ENCODE peak calls at places on chromosomes 5 and 9, in five cellular contexts. L, Y, N, P and B are unnamed samples.

GRCh38 chr5:79413112-79413511 is 100.8 kb downstream of the HOMER1 start:
- DNase-seq in L (no peak), Y (no peak), N (no peak), P (no peak), B (no peak)

GRCh38 chr9:19550009-19550408 is 141.2 kb downstream of the ACER2 start:
- DNase-seq in L (no peak), Y (no peak), N (no peak), P (no peak), B (no peak)

GRCh38 chr5:350355-350754 is 28.8 kb downstream of the AHRR start:
- DNase-seq in L (no peak), Y (peak), N (no peak), P (no peak), B (peak)

GRCh38 chr5:175652741-175653663 is 4.9 kb upstream of the HRH2 start:
- DNase-seq in L (peak), Y (no peak), N (peak), P (no peak), B (no peak)

GRCh38 chr5:168425997-168426863 is 60.0 kb upstream of the RARS1 start:
- DNase-seq in L (no peak), Y (peak), N (no peak), P (no peak), B (no peak)

GRCh38 chr9:85586684-85587083 is 155.1 kb downstream of the AGTPBP1 start:
- DNase-seq in L (no peak), Y (no peak), N (no peak), P (no peak), B (no peak)

GRCh38 chr5:157912621-157913325 is 53.8 kb upstream of the CLINT1 start:
- DNase-seq in L (peak), Y (no peak), N (no peak), P (peak), B (no peak)

GRCh38 chr9:79685576-79685975 is 113.8 kb downstream of the TLE4 start:
- DNase-seq in L (no peak), Y (no peak), N (no peak), P (no peak), B (no peak)

GRCh38 chr5:115766608-115767007 is 49.9 kb downstream of the CDO1 start:
- DNase-seq in L (no peak), Y (no peak), N (no peak), P (no peak), B (no peak)

GRCh38 chr9:135821116-135821515 is 86.2 kb downstream of the CAMSAP1 start:
- DNase-seq in L (no peak), Y (no peak), N (no peak), P (no peak), B (no peak)

GRCh38 chr9:20618361-20618799 is 3.9 kb downstream of the MLLT3 start:
- DNase-seq in L (peak), Y (no peak), N (no peak), P (no peak), B (no peak)

GRCh38 chr9:20620658-20621552 is 1.4 kb downstream of the MLLT3 start:
- DNase-seq in L (peak), Y (no peak), N (peak), P (no peak), B (peak)

GRCh38 chr9:20621553-20622329 is 558 bp downstream of the MLLT3 start:
- DNase-seq in L (peak), Y (peak), N (peak), P (peak), B (peak)

GRCh38 chr9:20616808-20617207 is 5.5 kb downstream of the MLLT3 start:
- DNase-seq in L (no peak), Y (no peak), N (no peak), P (no peak), B (no peak)

GRCh38 chr9:20619492-20619860 is 2.8 kb downstream of the MLLT3 start:
- DNase-seq in L (no peak), Y (no peak), N (no peak), P (no peak), B (no peak)
- H3K27ac ChIP-seq in L (peak), Y (no peak), N (peak), P (no peak), B (no peak)

GRCh38 chr9:132162764-132163456 is 1.1 kb downstream of the NTNG2 start:
- DNase-seq in L (no peak), Y (peak), N (no peak), P (no peak), B (peak)
- H3K27ac ChIP-seq in L (no peak), Y (peak), N (no peak), P (no peak), B (no peak)

DNA sequence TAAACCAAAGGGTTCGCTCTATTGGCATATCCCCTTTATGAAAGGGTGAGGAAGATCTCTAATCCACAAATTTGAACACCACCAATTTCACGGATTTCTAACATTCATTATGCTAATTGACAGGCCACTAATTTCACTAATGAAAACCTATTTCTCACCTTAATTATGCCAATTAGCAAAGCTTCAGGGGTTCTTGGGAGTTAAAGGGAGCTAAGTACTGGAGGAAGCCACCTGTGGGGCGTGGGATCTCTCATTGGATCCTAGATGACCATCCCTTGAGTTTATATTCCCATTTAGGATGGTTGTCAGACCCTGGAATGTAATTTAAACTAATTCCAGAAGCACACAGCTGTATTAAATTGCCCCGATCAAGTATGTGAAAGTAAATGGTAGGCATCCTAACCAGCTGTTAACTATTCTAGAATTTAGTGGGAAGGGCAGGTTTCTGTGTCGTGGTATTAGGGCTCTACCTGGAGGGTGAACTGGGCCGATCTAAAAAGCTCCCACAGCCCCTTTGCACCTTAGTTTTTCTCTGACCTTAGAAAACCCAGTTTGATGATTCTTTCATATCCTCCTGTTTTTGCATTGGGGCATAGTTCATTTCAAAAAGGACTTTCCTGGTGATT is 77.1 kb downstream of the C9orf152 start:
- DNase-seq in L (no peak), Y (no peak), N (no peak), P (no peak), B (peak)
- H3K27ac ChIP-seq in L (peak), Y (no peak), N (no peak), P (peak), B (no peak)

DNA sequence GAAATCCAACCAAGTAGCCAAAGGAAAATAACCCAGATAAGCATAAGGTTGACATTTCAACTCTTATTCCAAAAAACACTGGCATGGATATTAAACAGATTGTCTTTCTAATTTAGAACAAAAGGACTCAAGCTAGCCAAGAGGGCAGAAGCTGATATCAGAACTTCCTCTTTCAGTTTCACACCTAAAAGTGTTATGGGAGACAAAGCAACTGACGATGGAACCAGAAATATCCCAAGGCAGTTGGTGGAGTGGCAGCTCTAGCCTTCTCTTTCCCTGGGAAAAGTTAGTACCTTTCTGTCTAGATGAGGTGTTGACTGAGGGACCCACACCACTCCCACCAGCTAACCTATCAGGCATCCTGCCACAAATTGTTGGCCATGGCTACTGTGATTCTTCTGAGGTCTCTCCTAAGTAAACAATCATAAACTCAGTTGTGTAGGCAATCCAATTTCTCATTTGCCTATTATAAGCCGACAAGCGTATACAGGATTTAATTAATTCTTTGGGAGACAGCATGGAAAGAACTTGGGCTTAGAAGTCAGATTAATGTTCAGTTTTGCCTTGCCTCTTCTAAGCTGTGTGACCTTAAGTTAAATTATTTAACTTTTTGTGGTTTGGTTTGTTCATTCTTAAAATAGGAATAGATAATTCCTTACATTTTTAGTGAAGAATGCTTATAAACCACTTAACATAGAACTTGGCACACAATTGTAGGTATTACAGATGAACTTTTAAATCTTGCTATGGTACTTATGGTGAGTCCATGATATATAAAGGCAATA is 110.9 kb upstream of the ADAMTSL1 start:
- DNase-seq in L (peak), Y (no peak), N (no peak), P (no peak), B (no peak)
- H3K27ac ChIP-seq in L (no peak), Y (no peak), N (no peak), P (no peak), B (no peak)

DNA sequence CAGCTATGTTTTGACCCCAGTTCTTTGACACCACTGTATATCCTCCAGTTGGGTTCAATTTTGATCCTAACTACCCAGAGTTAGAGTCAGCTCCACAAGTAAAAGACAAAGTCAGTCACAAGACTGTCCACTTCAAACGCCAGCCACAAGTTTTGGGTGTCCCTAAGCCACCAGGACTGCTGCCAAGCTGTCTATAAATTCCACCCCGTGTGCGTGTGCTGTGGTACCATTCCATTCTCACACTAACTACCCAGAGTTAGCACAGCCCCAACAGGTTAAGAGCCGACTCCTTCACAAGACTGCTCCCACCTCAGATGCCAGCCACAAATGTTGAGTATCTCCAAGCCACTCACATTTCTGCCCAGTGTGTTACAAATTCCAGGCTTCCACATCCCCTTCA is 56.7 kb downstream of the APC start:
- DNase-seq in L (no peak), Y (no peak), N (no peak), P (no peak), B (no peak)
- H3K27ac ChIP-seq in L (no peak), Y (no peak), N (no peak), P (no peak), B (no peak)

DNA sequence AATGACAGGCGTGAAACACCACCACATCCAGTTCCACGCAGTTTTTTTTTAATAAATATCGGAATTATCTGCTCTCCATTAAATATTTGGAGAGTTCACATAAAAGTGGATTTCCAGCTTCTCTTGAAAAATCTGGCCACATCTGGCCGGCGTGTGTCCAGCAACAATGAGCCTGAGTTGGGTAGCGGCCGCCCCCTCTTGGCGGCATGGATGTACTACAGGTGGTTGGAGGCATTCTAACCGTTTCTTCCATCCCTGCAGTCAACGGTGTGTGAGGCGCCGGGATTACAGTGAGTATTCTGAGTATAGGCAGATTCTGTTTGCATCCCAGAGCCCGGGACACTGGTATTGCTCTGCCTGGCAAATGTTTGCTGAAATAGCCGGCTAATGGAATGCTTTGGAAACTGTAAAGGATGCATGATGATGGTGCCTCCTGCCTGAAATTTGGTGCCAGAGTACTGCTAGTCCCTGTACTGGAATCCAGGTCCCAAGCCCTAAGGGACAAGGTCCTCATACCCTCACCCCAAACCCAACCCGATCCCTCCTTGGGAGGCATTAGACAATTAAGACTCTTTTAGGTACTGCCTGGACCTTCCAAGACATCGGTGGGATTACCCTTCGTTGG is 13.6 kb upstream of the GM2A start:
- DNase-seq in L (peak), Y (peak), N (no peak), P (peak), B (peak)
- H3K27ac ChIP-seq in L (peak), Y (no peak), N (no peak), P (no peak), B (no peak)

DNA sequence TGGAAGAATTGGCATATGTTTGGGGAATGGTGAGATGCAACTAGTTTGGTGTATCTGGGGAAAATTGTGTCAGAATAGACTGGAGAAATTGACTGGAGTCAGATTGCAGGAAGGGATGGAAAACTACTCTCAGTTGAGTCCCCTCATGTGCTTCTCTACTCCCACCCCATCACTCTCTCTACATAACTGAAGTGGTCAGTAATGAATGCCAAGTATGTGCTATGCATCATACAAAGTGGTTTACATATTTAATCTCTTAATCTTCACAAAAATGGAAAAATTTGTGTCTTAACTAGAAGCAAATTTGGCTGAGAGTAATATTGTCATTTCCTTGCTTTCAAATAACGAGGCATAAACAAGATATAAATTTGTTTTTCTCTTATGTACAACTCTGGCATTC is 146.4 kb upstream of the TNC start:
- DNase-seq in L (no peak), Y (no peak), N (no peak), P (no peak), B (no peak)
- H3K27ac ChIP-seq in L (no peak), Y (no peak), N (no peak), P (no peak), B (no peak)